ENCODE peak calls at places on chromosome 21, in five cellular contexts. H, T, X, Q and W are unnamed samples.

GRCh38 chr21:18245493-18245967 is 897 bp downstream of the CHODL start:
- DNase-seq in T (no peak), Q (no peak), X (no peak), H (peak), W (no peak)

GRCh38 chr21:35102488-35103407 is 53.6 kb upstream of the RUNX1 start:
- DNase-seq in T (no peak), X (no peak), H (peak), Q (no peak), W (no peak)

GRCh38 chr21:26637346-26637745 is 64.3 kb upstream of the CYYR1 start:
- DNase-seq in Q (no peak), H (no peak), T (no peak), X (no peak), W (no peak)

GRCh38 chr21:8993943-8994639 is 1527.3 kb upstream of the TPTE start:
- DNase-seq in Q (no peak), H (peak), X (peak), T (no peak), W (peak)

GRCh38 chr21:37987668-37988067 is 71.4 kb upstream of the KCNJ6 start:
- DNase-seq in H (no peak), X (no peak), Q (no peak), T (no peak), W (no peak)

GRCh38 chr21:9758888-9759287 is 762.5 kb upstream of the TPTE start:
- DNase-seq in H (no peak), T (no peak), X (no peak), Q (no peak), W (no peak)

GRCh38 chr21:35136586-35137254 is 87.6 kb upstream of the RUNX1 start:
- DNase-seq in H (peak), Q (peak), T (peak), X (peak), W (peak)

GRCh38 chr21:18498428-18498827 is 94.8 kb upstream of the TMPRSS15 start:
- DNase-seq in Q (no peak), H (no peak), T (no peak), X (no peak), W (no peak)

GRCh38 chr21:37166733-37167132 is 93.7 kb downstream of the TTC3 start:
- DNase-seq in H (no peak), T (peak), X (peak), Q (no peak), W (no peak)

GRCh38 chr21:37618081-37618480 is 251.5 kb downstream of the DYRK1A start:
- DNase-seq in X (no peak), H (no peak), T (no peak), Q (no peak), W (no peak)

GRCh38 chr21:35390013-35390776 is 341.1 kb upstream of the RUNX1 start:
- DNase-seq in T (no peak), X (no peak), H (no peak), Q (no peak), W (no peak)

GRCh38 chr21:31644648-31645047 is 14.8 kb upstream of the SOD1 start:
- DNase-seq in T (no peak), X (no peak), H (no peak), Q (no peak), W (no peak)

GRCh38 chr21:32353002-32353711 is 39.7 kb downstream of the URB1 start:
- DNase-seq in Q (no peak), T (no peak), X (no peak), H (no peak), W (no peak)

GRCh38 chr21:24716306-24716918 is 890.9 kb downstream of the MRPL39 start:
- DNase-seq in Q (no peak), H (no peak), T (no peak), X (no peak), W (no peak)

GRCh38 chr21:18340387-18340942 is 63.1 kb downstream of the TMPRSS15 start:
- DNase-seq in X (no peak), T (no peak), H (no peak), Q (no peak), W (no peak)

GRCh38 chr21:26188422-26188821 is 17.9 kb upstream of the APP start:
- DNase-seq in T (no peak), Q (no peak), X (no peak), H (no peak), W (no peak)

GRCh38 chr21:31337991-31338891 is 5.8 kb downstream of the TIAM1 start:
- DNase-seq in T (no peak), H (no peak), X (no peak), Q (no peak), W (no peak)

GRCh38 chr21:35503646-35504045 is 454.5 kb upstream of the RUNX1 start:
- DNase-seq in X (no peak), T (no peak), Q (no peak), H (no peak), W (no peak)

GRCh38 chr21:26888256-26888655 is 43.0 kb upstream of the ADAMTS1 start:
- DNase-seq in H (no peak), Q (no peak), T (no peak), X (no peak), W (no peak)

GRCh38 chr21:38140192-38140905 is 116.4 kb upstream of the KCNJ15 start:
- DNase-seq in X (no peak), Q (peak), T (no peak), H (no peak), W (no peak)

GRCh38 chr21:17371470-17371869 is 141.4 kb upstream of the CXADR start:
- DNase-seq in X (peak), Q (no peak), H (no peak), T (no peak), W (peak)

GRCh38 chr21:22791986-22792560 is 1793.9 kb downstream of the NCAM2 start:
- DNase-seq in H (peak), X (peak), T (no peak), Q (peak), W (no peak)

GRCh38 chr21:27362249-27362648 is 395.4 kb upstream of the ADAMTS5 start:
- DNase-seq in T (no peak), Q (no peak), X (peak), H (no peak), W (no peak)

GRCh38 chr21:43287974-43288755 is 119.4 kb downstream of the CRYAA start:
- DNase-seq in Q (no peak), X (no peak), T (no peak), H (peak), W (peak)
- H3K4me3 ChIP-seq in Q (no peak), X (no peak), T (no peak), H (peak), W (peak)

GRCh38 chr21:33707846-33708245 is 65.5 kb downstream of the ITSN1 start:
- DNase-seq in H (no peak), T (no peak), Q (no peak), X (no peak), W (no peak)

GRCh38 chr21:33708874-33709273 is 66.6 kb downstream of the ITSN1 start:
- DNase-seq in X (no peak), H (no peak), T (no peak), Q (no peak), W (no peak)

GRCh38 chr21:33699277-33699676 is 57.0 kb downstream of the ITSN1 start:
- DNase-seq in T (no peak), X (no peak), Q (no peak), H (no peak), W (no peak)

GRCh38 chr21:33700491-33700890 is 58.2 kb downstream of the ITSN1 start:
- DNase-seq in T (no peak), Q (no peak), X (no peak), H (no peak), W (no peak)

DNA sequence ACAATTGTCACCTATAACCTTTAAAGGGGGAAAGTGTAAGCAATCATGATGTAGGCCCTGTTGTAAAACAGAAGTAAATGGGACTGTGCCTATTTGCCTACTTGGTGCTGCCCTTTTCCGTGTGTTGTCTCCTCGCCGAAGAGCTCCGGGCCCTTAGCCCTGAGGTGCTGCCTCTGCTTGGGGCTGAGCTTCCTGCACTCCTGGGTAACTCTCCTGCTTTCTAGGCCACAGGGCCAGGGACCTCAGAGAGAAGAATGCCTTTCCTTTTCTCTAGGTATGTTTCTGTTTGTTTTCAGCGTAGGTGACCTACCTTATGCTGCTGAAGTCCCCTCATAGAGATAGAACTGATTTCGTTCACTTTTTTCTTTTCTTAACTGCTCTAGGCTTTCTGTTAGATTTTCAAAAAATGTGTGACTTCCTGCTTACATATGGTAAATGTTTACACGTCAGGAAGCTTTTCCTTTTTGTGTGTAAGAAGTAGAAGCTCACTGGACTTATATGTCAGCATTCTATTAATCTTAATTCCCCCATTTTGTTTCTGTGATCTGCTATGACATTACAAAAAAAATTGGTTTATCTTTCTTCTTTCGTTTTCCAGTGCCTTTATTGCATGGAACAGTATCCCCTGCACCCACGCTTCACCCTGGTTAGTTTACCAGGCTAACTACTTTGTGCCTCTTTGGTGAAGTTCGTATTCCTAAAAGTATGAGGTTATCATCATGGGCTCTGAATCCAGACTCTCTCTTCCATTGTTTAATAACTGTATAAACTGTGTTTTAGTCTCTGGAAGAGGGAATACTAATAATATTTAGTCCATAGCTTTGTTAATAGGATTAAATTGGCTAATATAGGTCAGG is 61.7 kb downstream of the ITSN1 start:
- DNase-seq in T (no peak), H (no peak), X (peak), Q (no peak), W (no peak)
- H3K4me2 ChIP-seq in T (no peak), H (peak), X (peak), Q (no peak), W (no peak)

GRCh38 chr21:44337941-44338895 is 972 bp downstream of the CFAP410 start:
- DNase-seq in Q (peak), T (peak), H (peak), X (peak), W (peak)
- TF ChIP-seq CTCF in Q (peak), T (peak), H (peak), X (peak), W (peak)

GRCh38 chr21:39350094-39351006 is 1.5 kb upstream of the HMGN1 start:
- DNase-seq in H (no peak), T (no peak), X (no peak), Q (no peak), W (no peak)
- H3K4me3 ChIP-seq in H (peak), T (peak), X (peak), Q (peak), W (peak)

DNA sequence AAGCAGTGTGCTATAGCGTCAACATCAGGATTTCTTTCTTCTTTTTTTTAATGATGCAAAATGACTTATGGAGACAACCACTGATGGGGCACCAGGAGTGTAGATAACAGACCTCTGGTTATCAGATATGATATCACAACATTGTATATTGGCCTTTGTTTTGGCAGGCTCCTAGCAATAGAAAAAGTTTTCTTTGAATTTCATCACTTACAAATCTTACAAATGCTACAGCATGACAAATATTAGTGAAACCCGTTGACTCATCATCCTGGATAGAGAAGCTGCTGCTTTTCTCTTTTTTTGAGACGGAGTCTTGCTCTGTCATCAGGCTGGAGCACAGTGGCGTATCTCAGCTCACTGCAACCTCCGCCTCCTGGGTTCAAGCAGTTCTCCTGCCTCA is 92.9 kb downstream of the LTN1 start:
- DNase-seq in H (no peak), X (no peak), Q (no peak), T (no peak), W (no peak)
- H3K4me2 ChIP-seq in H (no peak), X (no peak), Q (no peak), T (no peak), W (no peak)

DNA sequence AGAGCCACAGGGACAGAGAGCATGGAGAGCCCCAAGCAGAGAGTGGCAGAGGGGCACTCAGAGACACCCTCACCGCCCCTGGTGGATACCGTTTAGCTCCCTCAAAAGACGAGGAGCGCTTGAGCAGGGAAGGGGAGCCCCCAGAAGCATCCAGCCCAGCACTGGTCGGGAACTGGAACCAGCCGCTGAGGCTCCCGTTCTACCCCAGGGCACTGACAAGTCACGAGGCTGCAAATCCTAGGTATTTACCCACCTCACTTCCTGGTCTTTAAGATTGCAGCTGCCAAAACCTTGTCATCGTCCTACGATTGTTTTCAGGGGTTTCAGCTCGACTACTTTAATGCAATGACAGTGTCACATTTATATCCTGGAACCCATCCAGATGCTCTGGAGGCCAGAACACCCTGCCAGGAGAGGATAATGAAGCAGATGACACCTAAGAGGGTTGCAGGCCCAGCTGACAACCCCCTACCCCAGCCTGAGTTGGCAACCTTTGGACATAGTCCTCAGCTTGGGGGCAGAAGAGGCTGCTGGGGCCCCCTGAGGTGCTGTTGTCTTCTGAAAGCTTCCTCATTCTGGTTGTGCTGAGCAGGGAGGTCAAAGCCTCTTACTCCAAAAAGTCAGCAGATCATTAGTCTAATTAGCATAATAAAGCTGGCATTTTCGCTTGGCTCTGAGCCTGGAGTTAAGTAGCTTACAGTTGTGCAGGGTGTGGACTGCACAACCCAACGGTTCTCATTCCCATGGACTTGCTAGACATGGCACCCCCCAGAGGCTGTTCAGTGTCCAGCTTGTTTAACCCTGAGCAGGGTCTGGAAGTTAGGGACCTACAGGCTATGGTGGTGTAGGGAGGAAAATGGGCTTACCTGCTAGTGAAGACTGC is 20.6 kb upstream of the BACE2 start:
- DNase-seq in T (no peak), H (no peak), Q (no peak), X (no peak), W (no peak)
- TF ChIP-seq CTCF in T (peak), H (no peak), Q (no peak), X (peak), W (no peak)

GRCh38 chr21:45957551-45957950 is 24.0 kb upstream of the COL6A1 start:
- DNase-seq in T (no peak), X (no peak), Q (no peak), H (no peak), W (no peak)

GRCh38 chr21:45959779-45960390 is 21.7 kb upstream of the COL6A1 start:
- DNase-seq in T (no peak), Q (no peak), H (no peak), X (no peak), W (no peak)

GRCh38 chr21:45954921-45955320 is 26.6 kb upstream of the COL6A1 start:
- DNase-seq in X (no peak), H (no peak), Q (no peak), T (no peak), W (no peak)

GRCh38 chr21:45959182-45959581 is 22.4 kb upstream of the COL6A1 start:
- DNase-seq in T (no peak), X (no peak), H (no peak), Q (no peak), W (no peak)

GRCh38 chr21:45957986-45958610 is 23.5 kb upstream of the COL6A1 start:
- DNase-seq in X (no peak), Q (no peak), T (no peak), H (no peak), W (no peak)
- H3K4me3 ChIP-seq in X (no peak), Q (no peak), T (no peak), H (no peak), W (no peak)